ENCODE peak calls at places on chromosome X, in eight cellular contexts. Z is neural crest cell; Y is pons; N is activated CD4-positive, alpha-beta T cell treated with anti-CD3 and anti-CD28 coated beads, Interleukin-2, amount 10 ng/mL, durations not matched to agents 7 days and 5 days; O is astrocyte of the cerebellum; E is bronchial epithelial cell; U is colonic mucosa; I is CD4-positive, alpha-beta memory T cell. P is an unnamed sample.
A peak's percentile ranks its signal among the peaks of the same experiment; 100 is the strongest.

GRCh38 chrX:40103565-40104323 is 6.0 kb upstream of the BCOR start:
- DNase-seq in I (no peak), N (no peak), E (no peak), O (no peak), Y (no peak), U (no peak), Z (no peak), P (no peak)

GRCh38 chrX:119734897-119735339 is 23.5 kb upstream of the SOWAHD start:
- DNase-seq in E (no peak), O (no peak), Y (peak; percentile 59), U (no peak), I (no peak), Z (no peak), N (no peak), P (peak; percentile 26)

GRCh38 chrX:109847257-109848187 is 114.5 kb upstream of the ACSL4 start:
- DNase-seq in I (no peak), U (no peak), O (no peak), E (peak; percentile 92), Z (no peak), Y (no peak), N (no peak), P (no peak)

GRCh38 chrX:2894885-2895292 is 34.2 kb downstream of the ARSD start:
- DNase-seq in N (no peak), Z (no peak), O (peak; percentile 4), I (no peak), Y (no peak), E (peak; percentile 33), U (peak; percentile 68), P (peak; percentile 68)

GRCh38 chrX:2521092-2521926 is 20.5 kb upstream of the DHRSX start:
- DNase-seq in Y (peak; percentile 70), E (no peak), U (no peak), O (no peak), Z (no peak), I (no peak), N (no peak), P (peak; percentile 21)

GRCh38 chrX:65994519-65995501 is 45.1 kb downstream of the VSIG4 start:
- DNase-seq in E (no peak), Y (no peak), N (no peak), Z (no peak), O (no peak), U (no peak), I (no peak), P (no peak)

GRCh38 chrX:7219153-7219705 is 71.3 kb upstream of the PUDP start:
- DNase-seq in Y (no peak), I (no peak), O (no peak), N (no peak), E (no peak), Z (no peak), U (no peak), P (no peak)

GRCh38 chrX:146863566-146863965 is 49.0 kb upstream of the CXorf51A start:
- DNase-seq in I (no peak), Z (no peak), O (no peak), U (no peak), N (no peak), Y (no peak), E (no peak), P (no peak)

GRCh38 chrX:147899715-147900114 is 12.0 kb upstream of the FMR1 start:
- DNase-seq in O (no peak), I (no peak), U (no peak), E (peak; percentile 52), N (no peak), Z (no peak), Y (no peak), P (no peak)

GRCh38 chrX:47751670-47752069 is 85.0 kb upstream of the ZNF81 start:
- DNase-seq in N (peak; percentile 23), Z (no peak), U (peak; percentile 32), E (peak; percentile 20), O (no peak), I (peak; percentile 9), Y (no peak), P (no peak)

GRCh38 chrX:9710332-9710731 is 55.3 kb downstream of the GPR143 start:
- DNase-seq in O (no peak), U (no peak), Y (no peak), N (no peak), Z (no peak), E (no peak), I (no peak), P (no peak)

GRCh38 chrX:50188859-50189258 is 11.9 kb downstream of the AKAP4 start:
- DNase-seq in Z (no peak), O (no peak), U (no peak), I (no peak), E (no peak), Y (no peak), N (no peak), P (no peak)

GRCh38 chrX:23884427-23885024 is 23.2 kb downstream of the APOO start:
- DNase-seq in Z (no peak), I (no peak), N (no peak), O (no peak), E (peak; percentile 23), U (no peak), Y (no peak), P (no peak)

GRCh38 chrX:110442631-110443030 is 84.0 kb downstream of the RTL9 start:
- DNase-seq in I (no peak), Z (no peak), O (no peak), E (peak; percentile 59), Y (peak; percentile 4), U (no peak), N (no peak), P (no peak)

GRCh38 chrX:106917830-106918500 is 2.2 kb upstream of the CLDN2 start:
- DNase-seq in U (no peak), O (no peak), N (peak; percentile 6), E (peak; percentile 92), I (peak; percentile 47), Y (no peak), Z (no peak), P (peak; percentile 58)

GRCh38 chrX:70096052-70096451 is 33.8 kb downstream of the OTUD6A start:
- DNase-seq in Y (no peak), O (no peak), U (no peak), E (peak; percentile 32), Z (no peak), I (no peak), N (no peak), P (no peak)

GRCh38 chrX:81336455-81337144 is 134.7 kb downstream of the SH3BGRL start:
- DNase-seq in Z (no peak), N (no peak), E (no peak), O (no peak), U (no peak), Y (no peak), I (no peak), P (no peak)

GRCh38 chrX:53438174-53438831 is 4.1 kb upstream of the HSD17B10 start:
- DNase-seq in I (no peak), E (no peak), U (no peak), N (no peak), Z (no peak), Y (no peak), O (no peak), P (no peak)

GRCh38 chrX:118459494-118459893 is 36.1 kb upstream of the DOCK11 start:
- DNase-seq in U (no peak), E (peak; percentile 29), I (peak; percentile 32), Z (no peak), O (peak; percentile 26), N (peak; percentile 34), Y (peak; percentile 43), P (no peak)